ENCODE peak calls at places on chromosomes 13 and 19, in ten cellular contexts. R is Panc1; H is heart left ventricle; K is right cardiac atrium; A is tibial artery; U is effector memory CD4-positive, alpha-beta T cell; Z is body of pancreas; O is transverse colon; L is aorta; Q is thoracic aorta. T is an unnamed sample. For H3K4me1, the result is how much of the 10 kb centered on the place peaks cover.

GRCh38 chr13:92716749-92717148 is 509.9 kb upstream of the GPC6 start:
- DNase-seq in R (no peak), H (no peak), K (no peak), A (no peak), U (no peak), Z (no peak), O (no peak), L (no peak), Q (no peak), T (no peak)

GRCh38 chr13:97566907-97567306 is 132.9 kb downstream of the RAP2A start:
- DNase-seq in R (no peak), H (no peak), K (no peak), A (no peak), U (no peak), Z (no peak), O (no peak), L (no peak), Q (no peak), T (no peak)

GRCh38 chr13:91546865-91547264 is 148.4 kb downstream of the GPC5 start:
- DNase-seq in R (no peak), H (no peak), K (no peak), A (no peak), U (no peak), Z (no peak), O (no peak), L (no peak), Q (no peak), T (no peak)

GRCh38 chr13:108495686-108496363 is 133.6 kb upstream of the MYO16 start:
- DNase-seq in R (no peak), H (no peak), K (no peak), A (no peak), U (no peak), Z (no peak), O (no peak), L (peak), Q (no peak), T (no peak)

GRCh38 chr13:25886438-25887214 is 165.2 kb downstream of the SHISA2 start:
- DNase-seq in R (peak), H (no peak), K (no peak), A (no peak), U (no peak), Z (no peak), O (no peak), L (no peak), Q (no peak), T (no peak)

GRCh38 chr13:93603043-93603442 is 376.4 kb downstream of the GPC6 start:
- DNase-seq in R (no peak), H (no peak), K (no peak), A (no peak), U (no peak), Z (no peak), O (no peak), L (peak), Q (peak), T (no peak)

GRCh38 chr19:45766919-45767346 is 2.1 kb downstream of the SIX5 start:
- DNase-seq in R (no peak), H (no peak), K (no peak), A (no peak), U (no peak), Z (no peak), O (no peak), L (peak), Q (no peak), T (no peak)

GRCh38 chr19:22052644-22053013 is 345 bp downstream of the ZNF257 start:
- DNase-seq in R (no peak), H (peak), K (peak), A (no peak), U (peak), Z (peak), O (no peak), L (no peak), Q (no peak), T (no peak)

GRCh38 chr13:77065456-77066147 is 38.6 kb upstream of the FBXL3 start:
- DNase-seq in R (no peak), H (no peak), K (no peak), A (no peak), U (no peak), Z (no peak), O (no peak), L (no peak), Q (no peak), T (no peak)

GRCh38 chr19:47049307-47049700 is 880 bp upstream of the TMEM160 start:
- DNase-seq in R (no peak), H (no peak), K (no peak), A (no peak), U (no peak), Z (no peak), O (no peak), L (no peak), Q (no peak), T (no peak)

GRCh38 chr19:38849746-38850230 is at the start of gene HNRNPL:
- DNase-seq in R (no peak), H (peak), K (peak), A (no peak), U (peak), Z (no peak), O (peak), L (peak), Q (no peak), T (no peak)
- H3K4me1 ChIP-seq in R (half or more), H (half or more), K (under half), A (half or more), U (under half), Z (under half), O (half or more), L (under half), Q (half or more), T (under half)

GRCh38 chr13:112998506-112999280 is 29.7 kb downstream of the MCF2L start:
- DNase-seq in R (no peak), H (no peak), K (no peak), A (no peak), U (no peak), Z (no peak), O (peak), L (no peak), Q (no peak), T (no peak)
- H3K4me1 ChIP-seq in R (under half), H (half or more), K (under half), A (under half), U (under half), Z (under half), O (half or more), L (under half), Q (under half), T (under half)

GRCh38 chr19:5013761-5014160 is 44.8 kb downstream of the KDM4B start:
- DNase-seq in R (no peak), H (no peak), K (no peak), A (no peak), U (no peak), Z (no peak), O (no peak), L (peak), Q (no peak), T (no peak)
- H3K4me1 ChIP-seq in R (under half), H (under half), K (under half), A (under half), U (under half), Z (under half), O (under half), L (under half), Q (under half), T (under half)

GRCh38 chr13:99087954-99088491 is 110.2 kb upstream of the DOCK9 start:
- DNase-seq in R (no peak), H (no peak), K (peak), A (no peak), U (no peak), Z (peak), O (peak), L (no peak), Q (no peak), T (peak)
- H3K4me1 ChIP-seq in R (under half), H (under half), K (under half), A (under half), U (under half), Z (under half), O (under half), L (under half), Q (under half), T (under half)

GRCh38 chr13:114062341-114062740 is 70.1 kb downstream of the RASA3 start:
- DNase-seq in R (no peak), H (no peak), K (peak), A (no peak), U (no peak), Z (no peak), O (no peak), L (no peak), Q (no peak), T (no peak)
- H3K4me1 ChIP-seq in R (half or more), H (half or more), K (under half), A (under half), U (under half), Z (under half), O (half or more), L (under half), Q (half or more), T (under half)

DNA sequence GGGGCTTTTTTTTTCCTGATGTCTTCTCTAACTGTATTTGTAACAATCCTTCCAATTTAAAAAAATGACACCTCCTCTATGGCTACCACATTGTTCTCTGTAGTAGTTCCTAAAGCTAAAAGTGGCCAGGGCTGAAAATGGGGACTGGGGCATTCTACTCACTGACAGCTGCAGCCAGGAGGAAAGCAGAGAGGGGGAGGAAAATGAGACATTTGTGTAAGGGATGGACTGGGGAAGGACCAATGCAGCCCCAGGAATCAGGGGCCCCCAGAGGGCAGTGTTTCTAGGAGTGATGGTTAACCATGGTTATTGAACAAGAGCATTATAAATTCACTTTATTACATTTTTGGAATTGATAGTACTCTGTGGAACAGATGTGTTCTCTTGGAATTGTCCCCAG is 34.3 kb upstream of the C1QTNF9 start:
- DNase-seq in R (no peak), H (no peak), K (no peak), A (no peak), U (no peak), Z (no peak), O (no peak), L (no peak), Q (no peak), T (no peak)
- H3K4me1 ChIP-seq in R (under half), H (half or more), K (under half), A (under half), U (half or more), Z (under half), O (half or more), L (under half), Q (under half), T (under half)

DNA sequence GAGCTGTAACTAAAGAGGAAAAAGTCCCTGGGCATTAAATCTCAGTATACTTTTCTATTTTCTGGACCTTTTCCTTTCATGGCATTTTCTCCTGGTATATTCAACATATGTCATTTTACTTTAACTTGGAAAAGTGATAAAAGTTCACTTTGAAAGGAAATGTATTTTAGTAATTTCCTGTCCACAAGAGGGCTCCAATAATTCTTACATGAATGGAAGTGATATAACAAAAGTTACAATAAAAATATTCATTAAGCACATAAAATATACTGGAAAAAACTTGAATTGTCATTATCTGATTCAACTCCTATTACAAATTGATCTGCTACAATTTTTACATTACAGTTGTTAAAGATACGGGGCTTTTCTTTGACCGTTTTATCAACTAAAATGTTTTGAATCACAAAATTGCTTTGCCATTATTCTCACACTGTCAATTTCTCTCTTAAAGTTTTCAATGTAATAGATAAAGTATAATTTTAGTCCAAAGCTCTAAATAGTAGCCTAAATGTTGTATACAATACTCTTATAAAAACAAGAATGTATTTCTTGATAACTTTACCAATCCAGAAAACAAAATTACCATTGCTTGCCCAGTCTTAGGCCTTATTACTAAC is 4.9 kb downstream of the UBL3 start:
- DNase-seq in R (no peak), H (no peak), K (no peak), A (no peak), U (no peak), Z (no peak), O (no peak), L (no peak), Q (no peak), T (no peak)
- H3K4me1 ChIP-seq in R (under half), H (half or more), K (under half), A (under half), U (under half), Z (under half), O (half or more), L (under half), Q (under half), T (under half)

GRCh38 chr19:3336351-3336679 is 30.1 kb upstream of the NFIC start:
- DNase-seq in R (no peak), H (no peak), K (no peak), A (no peak), U (no peak), Z (no peak), O (no peak), L (no peak), Q (no peak), T (no peak)

GRCh38 chr19:3336680-3337523 is 29.5 kb upstream of the NFIC start:
- DNase-seq in R (no peak), H (peak), K (peak), A (peak), U (no peak), Z (peak), O (peak), L (peak), Q (peak), T (no peak)

GRCh38 chr19:3340340-3340739 is 26.0 kb upstream of the NFIC start:
- DNase-seq in R (no peak), H (no peak), K (peak), A (no peak), U (no peak), Z (no peak), O (no peak), L (no peak), Q (no peak), T (no peak)

GRCh38 chr19:3335431-3336350 is 30.7 kb upstream of the NFIC start:
- DNase-seq in R (no peak), H (peak), K (peak), A (peak), U (no peak), Z (peak), O (peak), L (no peak), Q (peak), T (no peak)

DNA sequence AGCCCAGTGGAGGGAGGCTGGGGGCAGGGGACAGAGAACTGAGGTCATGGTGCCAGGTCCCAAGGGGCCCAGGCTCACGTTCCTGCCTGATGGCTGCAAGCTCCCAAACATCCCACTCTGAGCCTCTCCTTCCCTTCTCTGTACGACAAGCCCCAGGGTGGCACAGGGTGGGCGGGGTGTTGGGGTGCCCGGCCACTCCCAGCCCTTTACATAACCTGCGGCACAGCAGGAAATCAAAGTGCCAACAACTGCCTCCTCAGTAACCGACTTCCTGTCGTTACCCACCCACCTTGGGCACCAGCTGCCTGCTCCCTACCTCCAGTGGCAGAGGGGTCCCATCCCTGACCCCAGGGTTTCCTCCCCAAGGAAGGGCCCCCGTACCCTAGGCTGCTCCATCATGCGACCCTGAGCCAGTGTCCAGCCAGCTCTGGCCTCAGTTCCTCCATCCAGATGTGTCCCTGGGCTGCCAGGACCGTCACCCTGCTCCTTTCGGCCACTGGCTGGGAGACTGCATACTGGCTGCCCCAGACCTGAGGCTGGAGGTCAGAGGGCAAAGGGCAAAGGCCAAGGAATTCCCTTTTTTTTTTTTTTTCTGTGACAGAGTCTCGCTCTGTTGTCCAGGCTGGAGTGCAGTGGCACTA is 27.7 kb upstream of the NFIC start:
- DNase-seq in R (no peak), H (no peak), K (peak), A (peak), U (peak), Z (peak), O (peak), L (no peak), Q (no peak), T (no peak)
- H3K4me1 ChIP-seq in R (under half), H (half or more), K (under half), A (half or more), U (under half), Z (half or more), O (half or more), L (under half), Q (half or more), T (under half)

GRCh38 chr19:15287496-15287895 is 44.8 kb downstream of the BRD4 start:
- DNase-seq in R (no peak), H (no peak), K (no peak), A (no peak), U (no peak), Z (no peak), O (no peak), L (no peak), Q (no peak), T (peak)

GRCh38 chr19:15284896-15285295 is 47.4 kb downstream of the BRD4 start:
- DNase-seq in R (no peak), H (no peak), K (no peak), A (no peak), U (no peak), Z (no peak), O (no peak), L (no peak), Q (no peak), T (no peak)

GRCh38 chr19:15284091-15284490 is 48.2 kb downstream of the BRD4 start:
- DNase-seq in R (no peak), H (no peak), K (no peak), A (no peak), U (no peak), Z (no peak), O (no peak), L (no peak), Q (no peak), T (no peak)

GRCh38 chr19:15286688-15287355 is 45.5 kb downstream of the BRD4 start:
- DNase-seq in R (no peak), H (no peak), K (no peak), A (no peak), U (no peak), Z (no peak), O (no peak), L (no peak), Q (no peak), T (peak)

GRCh38 chr19:15285896-15286591 is 46.3 kb downstream of the BRD4 start:
- DNase-seq in R (no peak), H (no peak), K (no peak), A (no peak), U (no peak), Z (no peak), O (no peak), L (peak), Q (no peak), T (peak)
- H3K4me1 ChIP-seq in R (half or more), H (half or more), K (half or more), A (half or more), U (half or more), Z (half or more), O (half or more), L (under half), Q (half or more), T (half or more)